ENCODE peak calls at places on chromosomes 4 and X, in nine cellular contexts. One of them, this sample, is unnamed.

GRCh38 chr4:78689700-78690318 is 86.3 kb upstream of the BMP2K start:
- DNase-seq in Right ventricle myocardium superior: no peak
- DNase-seq in iris pigment epithelial cell: no peak
- DNase-seq in ecto neural progenitor cell: no peak
- DNase-seq in LoVo: no peak
- DNase-seq in HEK293T: no peak
- DNase-seq in AG04450: no peak
- DNase-seq in stimulated activated CD4-positive, alpha-beta T cell treated with anti-CD3 and anti-CD28 coated beads, Interleukin-4, amount 100 ng/mL, for 24 hours: no peak
- DNase-seq in ovary: no peak
- DNase-seq in this sample: no peak

GRCh38 chr4:151808120-151808529 is 47.3 kb upstream of the GATB start:
- DNase-seq in LoVo: peak
- DNase-seq in iris pigment epithelial cell: peak
- DNase-seq in HEK293T: peak
- DNase-seq in Right ventricle myocardium superior: no peak
- DNase-seq in ecto neural progenitor cell: no peak
- DNase-seq in stimulated activated CD4-positive, alpha-beta T cell treated with anti-CD3 and anti-CD28 coated beads, Interleukin-4, amount 100 ng/mL, for 24 hours: no peak
- DNase-seq in ovary: no peak
- DNase-seq in AG04450: no peak
- DNase-seq in this sample: no peak

GRCh38 chr4:26192921-26193894 is 127.6 kb upstream of the RBPJ start:
- DNase-seq in stimulated activated CD4-positive, alpha-beta T cell treated with anti-CD3 and anti-CD28 coated beads, Interleukin-4, amount 100 ng/mL, for 24 hours: peak
- DNase-seq in ecto neural progenitor cell: no peak
- DNase-seq in LoVo: no peak
- DNase-seq in HEK293T: no peak
- DNase-seq in AG04450: no peak
- DNase-seq in ovary: no peak
- DNase-seq in Right ventricle myocardium superior: no peak
- DNase-seq in iris pigment epithelial cell: no peak
- DNase-seq in this sample: no peak

GRCh38 chr4:138039010-138039409 is 203.1 kb downstream of the SLC7A11 start:
- DNase-seq in ovary: no peak
- DNase-seq in LoVo: no peak
- DNase-seq in iris pigment epithelial cell: peak
- DNase-seq in ecto neural progenitor cell: no peak
- DNase-seq in stimulated activated CD4-positive, alpha-beta T cell treated with anti-CD3 and anti-CD28 coated beads, Interleukin-4, amount 100 ng/mL, for 24 hours: no peak
- DNase-seq in Right ventricle myocardium superior: no peak
- DNase-seq in AG04450: peak
- DNase-seq in HEK293T: no peak
- DNase-seq in this sample: no peak

GRCh38 chr4:169219440-169219839 is 51.3 kb downstream of the SH3RF1 start:
- DNase-seq in AG04450: no peak
- DNase-seq in stimulated activated CD4-positive, alpha-beta T cell treated with anti-CD3 and anti-CD28 coated beads, Interleukin-4, amount 100 ng/mL, for 24 hours: no peak
- DNase-seq in iris pigment epithelial cell: no peak
- DNase-seq in ecto neural progenitor cell: no peak
- DNase-seq in HEK293T: no peak
- DNase-seq in LoVo: no peak
- DNase-seq in Right ventricle myocardium superior: no peak
- DNase-seq in ovary: no peak
- DNase-seq in this sample: no peak

GRCh38 chr4:1047106-1047975 is 35.9 kb downstream of the FGFRL1 start:
- DNase-seq in HEK293T: no peak
- DNase-seq in stimulated activated CD4-positive, alpha-beta T cell treated with anti-CD3 and anti-CD28 coated beads, Interleukin-4, amount 100 ng/mL, for 24 hours: no peak
- DNase-seq in AG04450: no peak
- DNase-seq in iris pigment epithelial cell: peak
- DNase-seq in LoVo: no peak
- DNase-seq in ovary: peak
- DNase-seq in ecto neural progenitor cell: peak
- DNase-seq in Right ventricle myocardium superior: peak
- DNase-seq in this sample: peak

GRCh38 chrX:153306527-153307115 is 14.9 kb downstream of the PNMA6F start:
- DNase-seq in iris pigment epithelial cell: no peak
- DNase-seq in ovary: no peak
- DNase-seq in AG04450: no peak
- DNase-seq in LoVo: no peak
- DNase-seq in Right ventricle myocardium superior: no peak
- DNase-seq in stimulated activated CD4-positive, alpha-beta T cell treated with anti-CD3 and anti-CD28 coated beads, Interleukin-4, amount 100 ng/mL, for 24 hours: no peak
- DNase-seq in HEK293T: no peak
- DNase-seq in ecto neural progenitor cell: no peak
- DNase-seq in this sample: no peak

GRCh38 chrX:47807548-47807947 is 29.2 kb upstream of the ZNF81 start:
- DNase-seq in Right ventricle myocardium superior: peak
- DNase-seq in ecto neural progenitor cell: no peak
- DNase-seq in stimulated activated CD4-positive, alpha-beta T cell treated with anti-CD3 and anti-CD28 coated beads, Interleukin-4, amount 100 ng/mL, for 24 hours: no peak
- DNase-seq in AG04450: no peak
- DNase-seq in ovary: no peak
- DNase-seq in iris pigment epithelial cell: no peak
- DNase-seq in HEK293T: no peak
- DNase-seq in LoVo: no peak
- DNase-seq in this sample: no peak

GRCh38 chrX:112636951-112637541 is 42.7 kb downstream of the LHFPL1 start:
- DNase-seq in LoVo: no peak
- DNase-seq in ecto neural progenitor cell: no peak
- DNase-seq in iris pigment epithelial cell: peak
- DNase-seq in ovary: no peak
- DNase-seq in stimulated activated CD4-positive, alpha-beta T cell treated with anti-CD3 and anti-CD28 coated beads, Interleukin-4, amount 100 ng/mL, for 24 hours: no peak
- DNase-seq in HEK293T: no peak
- DNase-seq in AG04450: no peak
- DNase-seq in Right ventricle myocardium superior: no peak
- DNase-seq in this sample: no peak

GRCh38 chr4:121784975-121785374 is 16.1 kb upstream of the EXOSC9 start:
- DNase-seq in HEK293T: no peak
- DNase-seq in Right ventricle myocardium superior: no peak
- DNase-seq in AG04450: peak
- DNase-seq in iris pigment epithelial cell: peak
- DNase-seq in ecto neural progenitor cell: no peak
- DNase-seq in stimulated activated CD4-positive, alpha-beta T cell treated with anti-CD3 and anti-CD28 coated beads, Interleukin-4, amount 100 ng/mL, for 24 hours: no peak
- DNase-seq in LoVo: peak
- DNase-seq in ovary: no peak
- DNase-seq in this sample: no peak

GRCh38 chrX:70444326-70445196 is at the start of gene DLG3:
- DNase-seq in ovary: no peak
- DNase-seq in stimulated activated CD4-positive, alpha-beta T cell treated with anti-CD3 and anti-CD28 coated beads, Interleukin-4, amount 100 ng/mL, for 24 hours: no peak
- DNase-seq in AG04450: no peak
- DNase-seq in ecto neural progenitor cell: peak
- DNase-seq in Right ventricle myocardium superior: peak
- DNase-seq in LoVo: no peak
- DNase-seq in iris pigment epithelial cell: peak
- DNase-seq in HEK293T: peak
- DNase-seq in this sample: peak